ENCODE peak calls at places on chromosomes 16 and 17, in seven cellular contexts. P, U, B, M, Z, E and F are unnamed samples.

GRCh38 chr17:11553135-11553534 is 45.1 kb upstream of the DNAH9 start:
- DNase-seq in P (no peak), U (no peak), B (no peak), M (no peak), Z (no peak), E (no peak), F (no peak)

GRCh38 chr17:42387221-42387657 is 1.0 kb downstream of the STAT3 start:
- DNase-seq in P (no peak), U (no peak), B (no peak), M (no peak), Z (peak; percentile 24), E (no peak), F (no peak)

GRCh38 chr17:50439008-50439407 is 13.0 kb downstream of the ACSF2 start:
- DNase-seq in P (no peak), U (no peak), B (no peak), M (no peak), Z (no peak), E (no peak), F (no peak)

GRCh38 chr17:64447526-64447925 is 1.4 kb upstream of the MILR1 start:
- DNase-seq in P (no peak), U (no peak), B (no peak), M (no peak), Z (no peak), E (no peak), F (no peak)

GRCh38 chr16:57045694-57046381 is 46.5 kb upstream of the CPNE2 start:
- DNase-seq in P (no peak), U (peak; percentile 27), B (peak; percentile 55), M (no peak), Z (peak; percentile 77), E (peak; percentile 80), F (peak; percentile 86)

GRCh38 chr17:39943702-39944392 is 16.3 kb downstream of the LRRC3C start:
- DNase-seq in P (no peak), U (no peak), B (no peak), M (no peak), Z (no peak), E (no peak), F (no peak)

GRCh38 chr17:74185786-74186185 is 17.7 kb upstream of the RPL38 start:
- DNase-seq in P (peak; percentile 30), U (no peak), B (no peak), M (no peak), Z (no peak), E (no peak), F (peak; percentile 41)

GRCh38 chr17:72053069-72053846 is 67.6 kb upstream of the SOX9 start:
- DNase-seq in P (no peak), U (no peak), B (no peak), M (no peak), Z (no peak), E (peak; percentile 17), F (no peak)

GRCh38 chr17:83122834-83123233 is 43.4 kb downstream of the METRNL start:
- DNase-seq in P (no peak), U (no peak), B (no peak), M (no peak), Z (no peak), E (no peak), F (peak; percentile 45)

GRCh38 chr16:67977469-67978227 is 2.7 kb downstream of the DPEP3 start:
- DNase-seq in P (no peak), U (no peak), B (no peak), M (no peak), Z (no peak), E (no peak), F (no peak)

GRCh38 chr16:86075839-86076440 is 177.0 kb downstream of the IRF8 start:
- DNase-seq in P (no peak), U (no peak), B (no peak), M (no peak), Z (no peak), E (no peak), F (peak; percentile 9)

GRCh38 chr16:10738231-10739077 is 5.2 kb upstream of the NUBP1 start:
- DNase-seq in P (no peak), U (peak; percentile 75), B (peak; percentile 45), M (no peak), Z (peak; percentile 78), E (no peak), F (no peak)

GRCh38 chr17:43360376-43360738 is 38.4 kb upstream of the ARL4D start:
- DNase-seq in P (peak; percentile 63), U (peak; percentile 97), B (no peak), M (no peak), Z (peak; percentile 91), E (no peak), F (no peak)

GRCh38 chr16:4213721-4214120 is 28.2 kb downstream of the SRL start:
- DNase-seq in P (no peak), U (no peak), B (no peak), M (no peak), Z (no peak), E (no peak), F (no peak)

GRCh38 chr17:5583426-5584382 is 605 bp downstream of the NLRP1 start:
- DNase-seq in P (no peak), U (no peak), B (no peak), M (no peak), Z (peak; percentile 26), E (no peak), F (no peak)

GRCh38 chr17:78890111-78890897 is 12.7 kb downstream of the CEP295NL start:
- DNase-seq in P (no peak), U (no peak), B (no peak), M (peak; percentile 84), Z (peak; percentile 79), E (no peak), F (peak; percentile 84)

GRCh38 chr17:65902165-65902564 is 289.8 kb downstream of the CEP112 start:
- DNase-seq in P (no peak), U (no peak), B (no peak), M (no peak), Z (no peak), E (no peak), F (no peak)

GRCh38 chr17:56510554-56511342 is 82.8 kb upstream of the NOG start:
- DNase-seq in P (no peak), U (no peak), B (no peak), M (no peak), Z (no peak), E (no peak), F (peak; percentile 73)

GRCh38 chr17:4708436-4708835 is 2.0 kb upstream of the ARRB2 start:
- DNase-seq in P (peak; percentile 1), U (no peak), B (no peak), M (no peak), Z (peak; percentile 87), E (no peak), F (no peak)

GRCh38 chr16:10728035-10728462 is 15.6 kb upstream of the NUBP1 start:
- DNase-seq in P (no peak), U (no peak), B (no peak), M (no peak), Z (no peak), E (no peak), F (no peak)

GRCh38 chr17:13596241-13596941 is 5.3 kb downstream of the HS3ST3A1 start:
- DNase-seq in P (no peak), U (no peak), B (no peak), M (no peak), Z (no peak), E (no peak), F (no peak)

GRCh38 chr17:27324940-27325339 is 31.0 kb downstream of the WSB1 start:
- DNase-seq in P (no peak), U (no peak), B (no peak), M (no peak), Z (no peak), E (no peak), F (no peak)

GRCh38 chr16:30186444-30186781 is 3.0 kb downstream of the CORO1A start:
- DNase-seq in P (no peak), U (no peak), B (no peak), M (no peak), Z (no peak), E (no peak), F (no peak)

GRCh38 chr16:73113326-73113720 is 65.4 kb upstream of the ZFHX3 start:
- DNase-seq in P (no peak), U (no peak), B (no peak), M (no peak), Z (no peak), E (no peak), F (no peak)

GRCh38 chr17:9350083-9350482 is 225.5 kb downstream of the STX8 start:
- DNase-seq in P (no peak), U (peak; percentile 88), B (no peak), M (no peak), Z (no peak), E (no peak), F (no peak)

GRCh38 chr16:88624481-88624880 is 13.9 kb upstream of the IL17C start:
- DNase-seq in P (no peak), U (no peak), B (no peak), M (no peak), Z (no peak), E (no peak), F (no peak)

GRCh38 chr16:19861811-19862327 is 22.8 kb downstream of the GPRC5B start:
- DNase-seq in P (no peak), U (no peak), B (no peak), M (no peak), Z (no peak), E (no peak), F (no peak)

GRCh38 chr17:48048321-48049140 is at the start of gene NFE2L1:
- DNase-seq in P (peak; percentile 62), U (peak; percentile 80), B (peak; percentile 74), M (peak; percentile 95), Z (peak; percentile 65), E (peak; percentile 71), F (peak; percentile 97)

GRCh38 chr16:35311475-35311874 is 1852.1 kb downstream of the TP53TG3F start:
- DNase-seq in P (no peak), U (no peak), B (no peak), M (no peak), Z (no peak), E (no peak), F (no peak)

GRCh38 chr17:43732961-43733360 is 25.6 kb downstream of the SOST start:
- DNase-seq in P (no peak), U (peak; percentile 78), B (no peak), M (no peak), Z (no peak), E (no peak), F (no peak)

GRCh38 chr16:70746708-70747424 is 54.1 kb downstream of the VAC14 start:
- DNase-seq in P (no peak), U (peak; percentile 76), B (peak; percentile 64), M (peak; percentile 90), Z (peak; percentile 62), E (no peak), F (peak; percentile 93)

GRCh38 chr17:40551091-40551873 is 14.0 kb downstream of the CCR7 start:
- DNase-seq in P (no peak), U (peak; percentile 95), B (no peak), M (peak; percentile 71), Z (peak; percentile 39), E (no peak), F (peak; percentile 91)

GRCh38 chr17:48024149-48025039 is 13.2 kb downstream of the COPZ2 start:
- DNase-seq in P (peak; percentile 50), U (peak; percentile 64), B (no peak), M (peak; percentile 83), Z (peak; percentile 67), E (no peak), F (peak; percentile 89)

GRCh38 chr16:3295209-3295608 is 10.0 kb downstream of the TIGD7 start:
- DNase-seq in P (no peak), U (no peak), B (no peak), M (no peak), Z (no peak), E (no peak), F (no peak)